ENCODE peak calls at places on chromosome 2, in eight cellular contexts. M, D, W, X, Y, T, I and U are unnamed samples. For H3K9me3, the result is how much of the 10 kb centered on the place peaks cover.

GRCh38 chr2:226683196-226683595 is 116.4 kb downstream of the IRS1 start:
- DNase-seq in D (peak), M (no peak), Y (no peak), W (peak), I (no peak), X (no peak), T (no peak), U (no peak)

GRCh38 chr2:174634130-174635014 is 36.8 kb upstream of the WIPF1 start:
- DNase-seq in Y (peak), M (no peak), T (no peak), D (peak), X (peak), W (no peak), I (no peak), U (no peak)

GRCh38 chr2:44579837-44580230 is 218.1 kb downstream of the CAMKMT start:
- DNase-seq in I (no peak), W (no peak), X (no peak), T (no peak), Y (no peak), D (peak), M (no peak), U (no peak)

GRCh38 chr2:43421194-43421593 is 174.6 kb downstream of the THADA start:
- DNase-seq in Y (no peak), T (no peak), D (no peak), I (no peak), M (no peak), W (peak), X (peak), U (no peak)

GRCh38 chr2:66753247-66754019 is 318.5 kb downstream of the MEIS1 start:
- DNase-seq in D (no peak), W (no peak), T (no peak), M (no peak), Y (no peak), I (no peak), X (no peak), U (no peak)

GRCh38 chr2:219178377-219179175 is 501 bp downstream of the RETREG2 start:
- DNase-seq in T (peak), I (peak), D (peak), M (no peak), Y (peak), X (peak), W (peak), U (peak)

GRCh38 chr2:241947401-241947800 is 77.9 kb downstream of the RTP5 start:
- DNase-seq in I (no peak), Y (no peak), D (no peak), W (no peak), M (no peak), T (no peak), X (no peak), U (no peak)

GRCh38 chr2:200379481-200380120 is 73.1 kb downstream of the SPATS2L start:
- DNase-seq in W (no peak), X (no peak), T (no peak), Y (no peak), D (no peak), M (no peak), I (no peak), U (peak)

GRCh38 chr2:11073791-11074190 is 81.5 kb upstream of the SLC66A3 start:
- DNase-seq in T (no peak), D (peak), W (no peak), M (no peak), I (no peak), Y (no peak), X (no peak), U (no peak)

GRCh38 chr2:41711736-41712135 is 336.1 kb upstream of the PKDCC start:
- DNase-seq in W (no peak), X (no peak), Y (no peak), D (no peak), I (no peak), T (no peak), M (no peak), U (no peak)

GRCh38 chr2:9558948-9559381 is 3.3 kb upstream of the ADAM17 start:
- DNase-seq in I (no peak), W (peak), Y (no peak), T (peak), X (no peak), D (peak), M (no peak), U (no peak)
- TF ChIP-seq EZH2phosphoT487 in I (no peak), W (no peak), Y (no peak), T (no peak), X (no peak), D (no peak), M (no peak), U (no peak)

GRCh38 chr2:235654115-235654514 is 160.3 kb downstream of the AGAP1 start:
- DNase-seq in I (no peak), M (no peak), D (peak), T (no peak), W (no peak), Y (no peak), X (no peak), U (no peak)
- H3K9me3 ChIP-seq in I (under half), M (under half), D (under half), T (under half), W (under half), Y (under half), X (under half), U (under half)

GRCh38 chr2:230989731-230990130 is 6.2 kb upstream of the SPATA3 start:
- DNase-seq in W (no peak), D (no peak), X (no peak), M (no peak), T (no peak), I (no peak), Y (no peak), U (no peak)

GRCh38 chr2:230990131-230990898 is 5.6 kb upstream of the SPATA3 start:
- DNase-seq in I (no peak), W (no peak), D (no peak), Y (no peak), M (no peak), X (no peak), T (no peak), U (no peak)

GRCh38 chr2:230985519-230986231 is 10.2 kb upstream of the SPATA3 start:
- DNase-seq in T (no peak), Y (no peak), I (no peak), M (no peak), D (no peak), X (no peak), W (no peak), U (no peak)

GRCh38 chr2:230986520-230987136 is 9.3 kb upstream of the SPATA3 start:
- DNase-seq in Y (no peak), M (no peak), I (no peak), T (no peak), W (no peak), X (no peak), D (no peak), U (no peak)

DNA sequence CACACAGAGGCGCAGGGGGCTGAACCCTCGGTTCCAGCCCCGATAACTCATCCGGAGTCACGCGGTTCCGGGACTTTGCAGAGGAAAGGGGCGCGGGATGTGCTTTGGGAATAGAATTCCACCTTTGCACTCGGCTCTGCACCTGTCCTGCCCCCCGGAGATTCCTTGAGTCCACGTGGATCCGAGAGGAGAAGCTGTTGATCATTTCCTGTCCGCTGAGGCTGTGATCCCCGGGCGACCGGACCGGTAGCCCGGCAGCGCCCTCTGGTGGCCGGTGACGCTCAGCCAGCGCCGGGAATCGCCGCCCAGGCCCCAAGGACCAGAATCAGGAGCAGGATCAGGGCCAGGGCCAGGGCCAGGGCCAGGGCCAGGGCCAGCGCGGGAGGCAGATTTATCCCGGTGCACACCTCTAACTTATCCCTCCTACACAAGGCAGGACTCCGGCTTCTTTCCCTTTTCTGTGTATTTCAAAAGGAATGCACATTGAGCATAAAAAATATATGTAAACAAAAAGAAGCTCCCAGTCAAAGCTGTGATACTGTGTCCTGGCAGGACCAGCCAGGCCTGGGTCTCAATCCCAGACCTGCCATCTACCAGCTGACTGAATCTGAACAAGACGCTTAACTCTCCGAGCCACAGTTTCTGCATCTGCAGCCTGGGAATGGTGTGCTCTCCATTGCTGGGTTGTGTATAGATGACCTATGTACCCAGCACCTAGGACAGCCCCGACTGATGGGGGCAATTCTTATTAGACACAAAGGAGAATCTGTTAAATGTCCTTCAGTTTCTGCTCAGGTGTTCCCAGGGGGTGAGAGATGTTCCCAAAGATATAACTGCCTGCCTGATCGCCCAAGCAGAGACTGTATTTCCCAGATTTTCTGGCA is 8.5 kb upstream of the SPATA3 start:
- DNase-seq in D (peak), X (peak), W (peak), I (peak), M (peak), Y (peak), T (peak), U (peak)
- TF ChIP-seq EZH2phosphoT487 in D (no peak), X (no peak), W (no peak), I (no peak), M (no peak), Y (no peak), T (no peak), U (no peak)

GRCh38 chr2:48943436-48943835 is 187.9 kb upstream of the LHCGR start:
- DNase-seq in X (no peak), W (no peak), Y (no peak), D (peak), M (no peak), I (no peak), T (no peak), U (no peak)

GRCh38 chr2:48934807-48935206 is 179.3 kb upstream of the LHCGR start:
- DNase-seq in W (no peak), Y (no peak), I (no peak), D (peak), X (no peak), M (no peak), T (no peak), U (no peak)

GRCh38 chr2:48941908-48942307 is 186.4 kb upstream of the LHCGR start:
- DNase-seq in W (no peak), T (no peak), I (no peak), D (no peak), X (no peak), M (no peak), Y (no peak), U (no peak)

GRCh38 chr2:48944961-48945360 is 189.4 kb upstream of the LHCGR start:
- DNase-seq in D (peak), T (no peak), Y (no peak), M (no peak), I (no peak), W (no peak), X (no peak), U (no peak)

GRCh38 chr2:48940606-48941005 is 185.1 kb upstream of the LHCGR start:
- DNase-seq in Y (no peak), X (no peak), M (no peak), D (no peak), W (no peak), T (peak), I (peak), U (no peak)
- H3K9me3 ChIP-seq in Y (under half), X (under half), M (under half), D (under half), W (under half), T (under half), I (under half), U (under half)

GRCh38 chr2:216371756-216372702 is at the start of gene MARCHF4:
- DNase-seq in W (peak), Y (no peak), T (peak), I (peak), X (peak), M (no peak), D (peak), U (peak)

GRCh38 chr2:216369821-216370220 is 2.5 kb downstream of the MARCHF4 start:
- DNase-seq in Y (no peak), T (no peak), I (peak), M (no peak), X (no peak), D (no peak), W (no peak), U (no peak)

GRCh38 chr2:216372761-216373291 is 543 bp upstream of the MARCHF4 start:
- DNase-seq in Y (no peak), T (no peak), W (peak), X (no peak), I (no peak), D (peak), M (no peak), U (no peak)

GRCh38 chr2:216373896-216374295 is 1.6 kb upstream of the MARCHF4 start:
- DNase-seq in M (no peak), T (no peak), D (no peak), W (no peak), Y (no peak), I (no peak), X (no peak), U (no peak)

DNA sequence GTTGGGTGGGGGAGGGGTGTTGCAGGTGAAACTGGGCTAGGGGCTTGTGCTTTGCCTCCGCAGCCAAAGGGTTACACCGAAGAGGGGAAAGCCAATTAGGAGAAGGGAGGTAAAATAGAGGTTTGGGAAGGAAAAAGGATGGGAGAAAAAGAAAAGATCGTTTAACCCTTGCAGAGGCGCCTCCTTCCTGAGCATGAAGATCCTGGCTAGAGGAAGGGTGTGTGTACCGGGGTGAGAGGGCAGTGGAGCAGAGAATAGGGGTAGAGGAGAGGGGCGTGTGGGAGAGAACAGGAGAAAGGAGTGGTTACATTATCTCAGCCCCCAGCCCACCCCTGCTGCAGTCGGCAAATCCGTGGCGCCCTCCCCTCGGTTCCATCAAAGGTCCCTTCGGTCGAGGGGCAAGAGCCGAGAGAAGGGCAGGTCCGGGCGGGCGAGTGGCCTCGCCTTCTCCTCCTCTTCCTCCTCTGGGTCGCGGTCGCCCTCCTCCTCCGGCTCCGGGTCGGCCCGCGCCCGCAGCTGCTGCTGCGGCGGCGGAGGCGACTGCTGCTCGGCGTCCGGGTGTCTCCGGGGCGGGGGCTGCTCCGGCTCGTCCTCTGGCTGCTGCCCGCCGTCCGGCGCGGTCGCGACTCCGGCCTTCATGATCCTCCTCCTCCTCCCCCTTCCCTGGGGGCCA is 1.2 kb downstream of the MARCHF4 start:
- DNase-seq in D (peak), I (peak), T (no peak), Y (no peak), X (no peak), M (no peak), W (no peak), U (peak)
- TF ChIP-seq EZH2phosphoT487 in D (no peak), I (no peak), T (no peak), Y (no peak), X (no peak), M (no peak), W (no peak), U (no peak)